ENCODE peak calls at places on chromosomes 13 and 19, in eight cellular contexts. H is RWPE2, A is left ventricle myocardium inferior, B is GM23248, Y is tibial artery, X is cardiac fibroblast, S is SJSA1, J is Peyer's patch. R is an unnamed sample.
A peak's percentile ranks its signal among the peaks of the same experiment; 100 is the strongest.

GRCh38 chr13:41827507-41828213 is 133.2 kb downstream of the VWA8 start:
- DNase-seq in H (no peak), A (no peak), B (peak; percentile 95), Y (peak; percentile 57), X (peak; percentile 96), S (peak; percentile 69), J (no peak), R (peak; percentile 66)

GRCh38 chr13:111241006-111241755 is 79.3 kb upstream of the TEX29 start:
- DNase-seq in H (no peak), A (no peak), B (no peak), Y (no peak), X (no peak), S (no peak), J (no peak), R (no peak)

GRCh38 chr13:114063545-114064515 is 68.6 kb downstream of the RASA3 start:
- DNase-seq in H (no peak), A (peak; percentile 63), B (peak; percentile 89), Y (peak; percentile 58), X (peak; percentile 75), S (peak; percentile 48), J (no peak), R (peak; percentile 93)

GRCh38 chr13:20492641-20493040 is 33.0 kb downstream of the CRYL1 start:
- DNase-seq in H (no peak), A (no peak), B (peak; percentile 52), Y (no peak), X (peak; percentile 75), S (no peak), J (no peak), R (no peak)

GRCh38 chr13:81051873-81052272 is 710.9 kb upstream of the SPRY2 start:
- DNase-seq in H (no peak), A (no peak), B (no peak), Y (no peak), X (peak; percentile 18), S (no peak), J (no peak), R (no peak)

GRCh38 chr19:41994521-41994971 is 516 bp upstream of the ATP1A3 start:
- DNase-seq in H (no peak), A (no peak), B (no peak), Y (no peak), X (no peak), S (no peak), J (no peak), R (peak; percentile 73)

GRCh38 chr19:8321760-8322637 is 703 bp downstream of the RPS28 start:
- DNase-seq in H (no peak), A (no peak), B (peak; percentile 51), Y (peak; percentile 28), X (peak; percentile 20), S (no peak), J (no peak), R (peak; percentile 78)

GRCh38 chr13:37026778-37027177 is 26.2 kb downstream of the EXOSC8 start:
- DNase-seq in H (no peak), A (no peak), B (peak; percentile 10), Y (no peak), X (peak; percentile 41), S (no peak), J (no peak), R (no peak)

GRCh38 chr13:25732146-25732865 is 319.5 kb downstream of the SHISA2 start:
- DNase-seq in H (no peak), A (no peak), B (peak; percentile 5), Y (no peak), X (peak; percentile 35), S (no peak), J (no peak), R (peak; percentile 59)

GRCh38 chr13:32881792-32882175 is 134.4 kb upstream of the KL start:
- DNase-seq in H (no peak), A (no peak), B (no peak), Y (no peak), X (no peak), S (no peak), J (no peak), R (no peak)

GRCh38 chr13:105908581-105908980 is 626.9 kb downstream of the EFNB2 start:
- DNase-seq in H (no peak), A (no peak), B (no peak), Y (no peak), X (no peak), S (no peak), J (no peak), R (no peak)

GRCh38 chr13:48624858-48625257 is 28.9 kb upstream of the CYSLTR2 start:
- DNase-seq in H (no peak), A (no peak), B (no peak), Y (no peak), X (peak; percentile 62), S (no peak), J (no peak), R (no peak)

GRCh38 chr19:10921909-10922637 is 6.4 kb downstream of the YIPF2 start:
- DNase-seq in H (no peak), A (no peak), B (no peak), Y (no peak), X (no peak), S (no peak), J (no peak), R (peak; percentile 52)
- H3K4me3 ChIP-seq in H (no peak overlapping the region), A (no peak overlapping the region), B (no peak overlapping the region), Y (no peak overlapping the region), X (no peak overlapping the region), S (no peak overlapping the region), J (no peak overlapping the region), R (no peak overlapping the region)

GRCh38 chr13:45769072-45769471 is 67.0 kb downstream of the CBY2 start:
- DNase-seq in H (no peak), A (no peak), B (no peak), Y (no peak), X (no peak), S (no peak), J (no peak), R (no peak)
- H3K4me3 ChIP-seq in H (no peak overlapping the region), A (no peak overlapping the region), B (no peak overlapping the region), Y (no peak overlapping the region), X (no peak overlapping the region), S (no peak overlapping the region), J (no peak overlapping the region), R (no peak overlapping the region)

DNA sequence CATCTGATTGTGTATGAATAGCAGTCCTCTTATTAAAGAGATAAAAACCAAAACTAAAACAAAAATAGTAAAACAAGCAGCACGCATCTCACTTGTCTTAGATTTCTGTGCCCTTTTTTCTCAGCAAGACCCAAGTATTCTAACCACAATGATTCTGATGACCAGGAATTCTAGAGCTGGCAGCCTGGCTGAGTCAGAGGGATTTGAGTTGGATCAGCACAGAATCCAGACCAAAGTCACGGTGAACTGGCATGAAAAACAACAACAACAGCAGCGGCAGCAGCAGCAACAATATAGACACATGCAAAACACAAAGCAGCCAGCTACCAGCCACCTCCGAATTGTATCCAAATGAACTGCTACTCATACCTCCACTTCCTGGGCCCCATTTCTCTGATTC is 360.5 kb downstream of the KCNRG start:
- DNase-seq in H (no peak), A (no peak), B (peak; percentile 83), Y (no peak), X (peak; percentile 68), S (peak; percentile 44), J (no peak), R (peak; percentile 30)
- H3K4me3 ChIP-seq in H (no peak overlapping the region), A (no peak overlapping the region), B (peak overlapping the region; percentile 38), Y (no peak overlapping the region), X (no peak overlapping the region), S (peak overlapping the region; percentile 11), J (no peak overlapping the region), R (peak overlapping the region; percentile 9)

GRCh38 chr19:1171755-1172352 is 2.2 kb downstream of the SBNO2 start:
- DNase-seq in H (peak; percentile 59), A (no peak), B (peak; percentile 50), Y (no peak), X (no peak), S (no peak), J (no peak), R (no peak)

GRCh38 chr19:1170938-1171754 is 2.9 kb downstream of the SBNO2 start:
- DNase-seq in H (peak; percentile 57), A (no peak), B (peak; percentile 33), Y (no peak), X (no peak), S (no peak), J (peak; percentile 48), R (no peak)

GRCh38 chr19:1168877-1169791 is 4.9 kb downstream of the SBNO2 start:
- DNase-seq in H (peak; percentile 91), A (no peak), B (peak; percentile 90), Y (no peak), X (peak; percentile 76), S (peak; percentile 42), J (peak; percentile 50), R (peak; percentile 99)

GRCh38 chr19:1168562-1168873 is 5.5 kb downstream of the SBNO2 start:
- DNase-seq in H (no peak), A (no peak), B (no peak), Y (no peak), X (no peak), S (no peak), J (no peak), R (no peak)

GRCh38 chr19:1169921-1170885 is 3.9 kb downstream of the SBNO2 start:
- DNase-seq in H (peak; percentile 91), A (no peak), B (peak; percentile 65), Y (no peak), X (no peak), S (no peak), J (peak; percentile 48), R (peak; percentile 86)
- H3K4me3 ChIP-seq in H (peak overlapping the region; percentile 48), A (no peak overlapping the region), B (no peak overlapping the region), Y (no peak overlapping the region), X (no peak overlapping the region), S (no peak overlapping the region), J (no peak overlapping the region), R (no peak overlapping the region)

GRCh38 chr13:23711355-23711754 is 141.1 kb downstream of the TNFRSF19 start:
- DNase-seq in H (no peak), A (no peak), B (no peak), Y (no peak), X (no peak), S (no peak), J (no peak), R (no peak)

GRCh38 chr13:23707674-23708073 is 137.5 kb downstream of the TNFRSF19 start:
- DNase-seq in H (no peak), A (no peak), B (peak; percentile 50), Y (no peak), X (peak; percentile 70), S (no peak), J (no peak), R (no peak)

GRCh38 chr13:23705578-23705977 is 135.4 kb downstream of the TNFRSF19 start:
- DNase-seq in H (no peak), A (no peak), B (peak; percentile 40), Y (no peak), X (no peak), S (no peak), J (no peak), R (peak; percentile 81)

GRCh38 chr13:23710366-23710765 is 140.2 kb downstream of the TNFRSF19 start:
- DNase-seq in H (no peak), A (no peak), B (no peak), Y (no peak), X (no peak), S (no peak), J (no peak), R (no peak)

GRCh38 chr13:23709521-23709920 is 139.3 kb downstream of the TNFRSF19 start:
- DNase-seq in H (no peak), A (no peak), B (no peak), Y (no peak), X (peak; percentile 32), S (no peak), J (no peak), R (peak; percentile 77)
- H3K4me3 ChIP-seq in H (no peak overlapping the region), A (no peak overlapping the region), B (no peak overlapping the region), Y (no peak overlapping the region), X (no peak overlapping the region), S (no peak overlapping the region), J (no peak overlapping the region), R (no peak overlapping the region)

R was measured in osteoblast.